ENCODE peak calls at places on chromosomes 3 and 15, in four cellular contexts. I, N, U and A are unnamed samples.

GRCh38 chr3:157618075-157618760 is 115.0 kb upstream of the VEPH1 start:
- DNase-seq in N (peak), U (no peak), I (no peak), A (peak)

GRCh38 chr3:11136116-11136515 is 18.2 kb upstream of the HRH1 start:
- DNase-seq in U (no peak), I (no peak), N (peak), A (no peak)

GRCh38 chr15:72983812-72984211 is 68.5 kb upstream of the NEO1 start:
- DNase-seq in N (peak), I (no peak), U (no peak), A (peak)

GRCh38 chr3:171971919-171972526 is 67.4 kb upstream of the FNDC3B start:
- DNase-seq in U (no peak), I (no peak), N (peak), A (peak)

GRCh38 chr3:89697321-89697916 is 590.0 kb downstream of the EPHA3 start:
- DNase-seq in I (peak), N (no peak), U (no peak), A (no peak)

GRCh38 chr3:34533468-34533867 is 735.0 kb downstream of the PDCD6IP start:
- DNase-seq in U (no peak), N (no peak), I (no peak), A (no peak)

GRCh38 chr3:99384596-99384995 is 253.8 kb upstream of the COL8A1 start:
- DNase-seq in U (no peak), N (no peak), I (no peak), A (no peak)

GRCh38 chr15:101497484-101498034 is 8.1 kb upstream of the PCSK6 start:
- DNase-seq in U (no peak), N (no peak), I (peak), A (no peak)

GRCh38 chr3:177615015-177615414 is 417.7 kb upstream of the TBL1XR1 start:
- DNase-seq in I (peak), U (no peak), N (peak), A (peak)

GRCh38 chr3:97823503-97824004 is 1.7 kb downstream of the CRYBG3 start:
- DNase-seq in U (no peak), I (no peak), N (peak), A (no peak)

GRCh38 chr15:96264801-96265515 is 65.5 kb upstream of the NR2F2 start:
- DNase-seq in I (no peak), N (peak), U (no peak), A (peak)

GRCh38 chr3:193620650-193621049 is 27.6 kb downstream of the OPA1 start:
- DNase-seq in N (peak), I (no peak), U (no peak), A (no peak)

GRCh38 chr3:102085431-102086226 is 236.3 kb downstream of the NFKBIZ start:
- DNase-seq in I (no peak), U (no peak), N (no peak), A (no peak)

GRCh38 chr15:95375281-95375680 is 955.2 kb upstream of the NR2F2 start:
- DNase-seq in U (no peak), N (no peak), I (no peak), A (no peak)

GRCh38 chr3:84601303-84601702 is 357.5 kb upstream of the CADM2 start:
- DNase-seq in N (no peak), I (no peak), U (no peak), A (no peak)

GRCh38 chr3:14522768-14523167 is 17.4 kb downstream of the GRIP2 start:
- DNase-seq in I (no peak), U (no peak), N (no peak), A (no peak)

GRCh38 chr15:36422631-36423030 is 156.8 kb upstream of the CDIN1 start:
- DNase-seq in U (no peak), I (no peak), N (no peak), A (no peak)

GRCh38 chr3:72031581-72031980 is 246.6 kb upstream of the PROK2 start:
- DNase-seq in I (no peak), U (no peak), N (peak), A (peak)

GRCh38 chr3:122353901-122354401 is 28.9 kb downstream of the CSTA start:
- DNase-seq in U (no peak), I (no peak), N (no peak), A (no peak)

GRCh38 chr15:62835351-62835750 is 207.2 kb upstream of the TPM1 start:
- DNase-seq in U (no peak), I (no peak), N (no peak), A (peak)

GRCh38 chr3:135965129-135965505 is 411 bp upstream of the PPP2R3A start:
- DNase-seq in N (no peak), U (no peak), I (no peak), A (no peak)
- H3K4me3 ChIP-seq in N (peak), U (peak), I (peak), A (no peak)

DNA sequence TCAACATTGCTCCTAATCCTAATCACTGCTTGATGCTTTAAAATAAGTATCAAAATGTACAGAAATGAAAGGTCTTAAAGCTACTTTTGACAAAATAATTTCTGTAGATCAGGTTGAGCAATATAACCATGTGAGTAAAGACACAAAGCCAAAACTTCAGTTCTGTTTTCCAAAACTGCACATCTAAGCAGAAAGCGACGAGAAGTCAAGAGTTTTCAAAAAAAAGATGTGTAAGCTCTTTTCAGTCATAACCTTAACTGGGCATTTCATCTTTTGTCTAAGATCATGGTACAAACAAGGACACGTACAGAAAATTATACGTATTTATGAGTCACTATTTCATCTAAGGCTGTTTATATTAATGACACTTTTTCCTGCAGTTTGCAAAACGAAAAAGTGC is 608.8 kb downstream of the FOXP1 start:
- DNase-seq in N (no peak), U (no peak), I (no peak), A (peak)
- H3K27ac ChIP-seq in N (no peak), U (peak), I (peak), A (no peak)

DNA sequence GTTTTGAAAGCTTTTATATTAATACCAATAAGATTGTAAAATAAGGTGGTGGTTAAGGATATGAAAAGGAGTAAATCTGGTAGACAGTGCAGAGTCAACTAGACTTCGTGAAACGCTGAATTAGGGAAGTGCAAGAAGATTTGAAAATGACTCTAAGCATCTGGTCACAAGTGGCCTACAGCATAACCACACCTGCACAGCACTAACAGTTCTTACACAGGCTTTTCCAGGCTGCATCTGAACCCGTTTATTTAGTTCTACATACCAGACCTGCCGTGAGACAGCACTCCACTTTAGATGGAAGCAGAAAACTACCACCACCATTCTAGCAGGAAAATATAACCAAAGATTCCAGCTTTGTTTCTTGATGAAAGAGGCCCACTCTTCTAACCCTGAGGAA is 1.9 kb downstream of the DMXL2 start:
- DNase-seq in I (no peak), U (no peak), N (no peak), A (no peak)
- H3K4me3 ChIP-seq in I (no peak), U (no peak), N (no peak), A (no peak)

DNA sequence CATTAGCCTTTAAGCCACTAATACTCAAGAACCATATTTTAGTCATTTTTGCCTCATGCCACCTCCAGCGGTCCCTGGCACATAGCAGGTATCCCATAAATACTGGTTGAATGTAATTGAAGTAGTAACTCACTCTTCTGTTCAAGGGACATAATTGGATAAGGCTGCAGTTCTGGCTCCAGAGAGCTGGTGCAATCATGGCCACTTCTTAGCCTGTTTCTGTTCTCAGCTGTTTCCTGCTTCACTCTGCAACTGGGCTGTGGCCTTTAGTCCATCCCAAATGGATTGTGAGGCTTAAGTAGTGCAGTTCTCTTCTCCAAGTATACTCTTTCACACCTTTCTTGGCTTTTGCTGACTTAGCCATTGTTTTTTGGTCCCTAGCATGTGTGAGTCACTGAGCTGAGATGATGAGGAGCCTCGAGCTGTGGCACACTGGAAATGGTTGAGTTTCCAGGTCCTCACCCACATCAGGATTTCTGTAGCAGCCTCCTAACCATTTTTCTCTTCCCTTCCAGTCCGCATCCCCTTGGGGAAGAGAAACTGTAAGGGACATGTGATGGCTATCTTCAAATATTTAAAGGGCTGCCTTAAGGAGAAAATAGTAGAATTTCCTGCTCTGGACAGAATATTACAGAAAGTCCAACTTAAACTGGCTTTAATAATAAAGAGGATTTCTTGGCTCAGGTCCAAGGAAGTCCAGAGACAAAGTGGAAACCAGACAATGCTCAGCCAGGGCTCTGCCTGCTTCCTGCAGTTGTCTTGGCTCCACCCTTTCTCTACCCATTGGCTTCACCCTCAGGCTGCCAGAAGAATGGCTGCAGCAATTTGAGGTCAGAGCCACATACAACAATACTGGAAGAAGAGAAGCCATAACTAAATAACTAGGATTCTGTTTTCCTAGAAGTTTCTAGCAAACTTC is 305.4 kb upstream of the ROPN1 start:
- DNase-seq in I (no peak), U (no peak), N (no peak), A (no peak)
- H3K27ac ChIP-seq in I (no peak), U (peak), N (no peak), A (no peak)